ENCODE peak calls at places on chromosome 9, in six cellular contexts. One of them, this sample, is unnamed.

GRCh38 chr9:33447404-33448158 is at the start of gene AQP3:
- DNase-seq in effector CD8-positive, alpha-beta T cell: peak
- DNase-seq in NT2/D1: peak
- DNase-seq in HFF-Myc: no peak
- DNase-seq in retinal pigment epithelial cell: no peak
- DNase-seq in NCI-H1092 treated with DMSO at 0.1 percent for 48 hours: peak
- DNase-seq in this sample: peak

GRCh38 chr9:34291423-34291822 is 37.6 kb downstream of the KIF24 start:
- DNase-seq in retinal pigment epithelial cell: no peak
- DNase-seq in NT2/D1: no peak
- DNase-seq in effector CD8-positive, alpha-beta T cell: no peak
- DNase-seq in HFF-Myc: no peak
- DNase-seq in NCI-H1092 treated with DMSO at 0.1 percent for 48 hours: no peak
- DNase-seq in this sample: no peak

GRCh38 chr9:114372971-114373591 is 14.7 kb downstream of the AKNA start:
- DNase-seq in NT2/D1: no peak
- DNase-seq in retinal pigment epithelial cell: no peak
- DNase-seq in NCI-H1092 treated with DMSO at 0.1 percent for 48 hours: no peak
- DNase-seq in HFF-Myc: no peak
- DNase-seq in effector CD8-positive, alpha-beta T cell: peak
- DNase-seq in this sample: no peak

GRCh38 chr9:15352301-15352700 is 45.3 kb upstream of the TTC39B start:
- DNase-seq in NCI-H1092 treated with DMSO at 0.1 percent for 48 hours: no peak
- DNase-seq in NT2/D1: no peak
- DNase-seq in HFF-Myc: no peak
- DNase-seq in retinal pigment epithelial cell: no peak
- DNase-seq in effector CD8-positive, alpha-beta T cell: no peak
- DNase-seq in this sample: no peak

GRCh38 chr9:87685871-87686519 is 39.9 kb upstream of the CTSL start:
- DNase-seq in HFF-Myc: no peak
- DNase-seq in NCI-H1092 treated with DMSO at 0.1 percent for 48 hours: no peak
- DNase-seq in retinal pigment epithelial cell: no peak
- DNase-seq in effector CD8-positive, alpha-beta T cell: no peak
- DNase-seq in NT2/D1: no peak
- DNase-seq in this sample: no peak

GRCh38 chr9:13860926-13861325 is 453.0 kb downstream of the NFIB start:
- DNase-seq in effector CD8-positive, alpha-beta T cell: no peak
- DNase-seq in HFF-Myc: no peak
- DNase-seq in NCI-H1092 treated with DMSO at 0.1 percent for 48 hours: no peak
- DNase-seq in retinal pigment epithelial cell: no peak
- DNase-seq in NT2/D1: peak
- DNase-seq in this sample: no peak

GRCh38 chr9:88300556-88300955 is 87.7 kb upstream of the SPIN1 start:
- DNase-seq in retinal pigment epithelial cell: no peak
- DNase-seq in NCI-H1092 treated with DMSO at 0.1 percent for 48 hours: no peak
- DNase-seq in NT2/D1: no peak
- DNase-seq in HFF-Myc: no peak
- DNase-seq in effector CD8-positive, alpha-beta T cell: no peak
- DNase-seq in this sample: no peak

GRCh38 chr9:134179918-134180785 is 15.8 kb upstream of the RNU6ATAC start:
- DNase-seq in NCI-H1092 treated with DMSO at 0.1 percent for 48 hours: no peak
- DNase-seq in NT2/D1: no peak
- DNase-seq in retinal pigment epithelial cell: no peak
- DNase-seq in effector CD8-positive, alpha-beta T cell: no peak
- DNase-seq in HFF-Myc: no peak
- DNase-seq in this sample: no peak

GRCh38 chr9:94855919-94856318 is 129.4 kb downstream of the AOPEP start:
- DNase-seq in NCI-H1092 treated with DMSO at 0.1 percent for 48 hours: no peak
- DNase-seq in retinal pigment epithelial cell: no peak
- DNase-seq in effector CD8-positive, alpha-beta T cell: no peak
- DNase-seq in HFF-Myc: no peak
- DNase-seq in NT2/D1: no peak
- DNase-seq in this sample: no peak

GRCh38 chr9:108478871-108479332 is 376.9 kb downstream of the ACTL7B start:
- DNase-seq in retinal pigment epithelial cell: peak
- DNase-seq in NCI-H1092 treated with DMSO at 0.1 percent for 48 hours: no peak
- DNase-seq in NT2/D1: no peak
- DNase-seq in HFF-Myc: peak
- DNase-seq in effector CD8-positive, alpha-beta T cell: no peak
- DNase-seq in this sample: no peak

GRCh38 chr9:124328285-124328684 is 70.5 kb downstream of the NEK6 start:
- DNase-seq in retinal pigment epithelial cell: no peak
- DNase-seq in HFF-Myc: no peak
- DNase-seq in effector CD8-positive, alpha-beta T cell: no peak
- DNase-seq in NCI-H1092 treated with DMSO at 0.1 percent for 48 hours: no peak
- DNase-seq in NT2/D1: no peak
- DNase-seq in this sample: no peak